ENCODE peak calls at places on chromosomes 4 and X, in four cellular contexts. Y, I, Z and D are unnamed samples.
A peak's percentile ranks its signal among the peaks of the same experiment; 100 is the strongest.

GRCh38 chr4:53193111-53193510 is 172.8 kb downstream of the SCFD2 start:
- DNase-seq in Y (no peak), I (no peak), Z (peak; percentile 37), D (peak; percentile 36)

GRCh38 chrX:9456250-9457074 is 8.4 kb upstream of the TBL1X start:
- DNase-seq in Y (no peak), I (no peak), Z (peak; percentile 15), D (no peak)

GRCh38 chr4:13912436-13912835 is 284.9 kb upstream of the BOD1L1 start:
- DNase-seq in Y (no peak), I (no peak), Z (no peak), D (peak; percentile 23)

GRCh38 chrX:8748855-8749254 is 16.9 kb upstream of the ANOS1 start:
- DNase-seq in Y (no peak), I (no peak), Z (peak; percentile 22), D (peak; percentile 10)

GRCh38 chr4:183610033-183610432 is 49.0 kb downstream of the RWDD4 start:
- DNase-seq in Y (no peak), I (no peak), Z (no peak), D (peak; percentile 61)

GRCh38 chr4:7941111-7942018 is 1.7 kb upstream of the AFAP1 start:
- DNase-seq in Y (no peak), I (no peak), Z (no peak), D (no peak)

GRCh38 chrX:41482153-41482850 is 35.2 kb downstream of the NYX start:
- DNase-seq in Y (no peak), I (no peak), Z (peak; percentile 17), D (peak; percentile 23)

GRCh38 chrX:56805399-56805798 is 76.4 kb downstream of the NBDY start:
- DNase-seq in Y (no peak), I (no peak), Z (no peak), D (no peak)

GRCh38 chr4:138595731-138596465 is 353.7 kb upstream of the SLC7A11 start:
- DNase-seq in Y (no peak), I (no peak), Z (peak; percentile 15), D (peak; percentile 90)

GRCh38 chrX:77436271-77436670 is 10.9 kb upstream of the FGF16 start:
- DNase-seq in Y (no peak), I (no peak), Z (no peak), D (no peak)

GRCh38 chrX:50812995-50813842 is 775 bp downstream of the SHROOM4 start:
- DNase-seq in Y (no peak), I (no peak), Z (peak; percentile 59), D (peak; percentile 16)

GRCh38 chr4:27239651-27240050 is 379.0 kb downstream of the STIM2 start:
- DNase-seq in Y (no peak), I (no peak), Z (peak; percentile 35), D (peak; percentile 76)

GRCh38 chr4:159937595-159937994 is 834.7 kb downstream of the RAPGEF2 start:
- DNase-seq in Y (no peak), I (no peak), Z (no peak), D (no peak)

GRCh38 chrX:11725631-11726442 is 32.2 kb upstream of the MSL3 start:
- DNase-seq in Y (no peak), I (no peak), Z (no peak), D (no peak)

GRCh38 chrX:54427837-54428424 is 12.3 kb upstream of the TSR2 start:
- DNase-seq in Y (no peak), I (no peak), Z (no peak), D (no peak)

GRCh38 chr4:137896221-137896737 is 345.9 kb downstream of the SLC7A11 start:
- DNase-seq in Y (no peak), I (no peak), Z (peak; percentile 5), D (peak; percentile 28)

GRCh38 chrX:145190801-145191389 is 56.4 kb upstream of the SPANXN1 start:
- DNase-seq in Y (no peak), I (no peak), Z (peak; percentile 1), D (peak; percentile 8)

GRCh38 chrX:38563006-38563405 is 1.7 kb downstream of the TSPAN7 start:
- DNase-seq in Y (no peak), I (no peak), Z (no peak), D (no peak)
- H3K4me3 ChIP-seq in Y (no peak overlapping the region), I (no peak overlapping the region), Z (no peak overlapping the region), D (no peak overlapping the region)

GRCh38 chr4:99209671-99210070 is 9.4 kb downstream of the ADH6 start:
- DNase-seq in Y (no peak), I (peak; percentile 45), Z (peak; percentile 83), D (peak; percentile 91)

GRCh38 chr4:99210789-99211188 is 8.3 kb downstream of the ADH6 start:
- DNase-seq in Y (no peak), I (no peak), Z (no peak), D (no peak)

GRCh38 chr4:99207911-99208718 is 10.9 kb downstream of the ADH6 start:
- DNase-seq in Y (no peak), I (no peak), Z (peak; percentile 12), D (peak; percentile 97)

GRCh38 chr4:99207069-99207743 is 11.8 kb downstream of the ADH6 start:
- DNase-seq in Y (no peak), I (no peak), Z (no peak), D (no peak)

GRCh38 chr4:99208719-99209075 is 10.3 kb downstream of the ADH6 start:
- DNase-seq in Y (no peak), I (no peak), Z (no peak), D (no peak)
- H3K4me3 ChIP-seq in Y (no peak overlapping the region), I (no peak overlapping the region), Z (no peak overlapping the region), D (no peak overlapping the region)

DNA sequence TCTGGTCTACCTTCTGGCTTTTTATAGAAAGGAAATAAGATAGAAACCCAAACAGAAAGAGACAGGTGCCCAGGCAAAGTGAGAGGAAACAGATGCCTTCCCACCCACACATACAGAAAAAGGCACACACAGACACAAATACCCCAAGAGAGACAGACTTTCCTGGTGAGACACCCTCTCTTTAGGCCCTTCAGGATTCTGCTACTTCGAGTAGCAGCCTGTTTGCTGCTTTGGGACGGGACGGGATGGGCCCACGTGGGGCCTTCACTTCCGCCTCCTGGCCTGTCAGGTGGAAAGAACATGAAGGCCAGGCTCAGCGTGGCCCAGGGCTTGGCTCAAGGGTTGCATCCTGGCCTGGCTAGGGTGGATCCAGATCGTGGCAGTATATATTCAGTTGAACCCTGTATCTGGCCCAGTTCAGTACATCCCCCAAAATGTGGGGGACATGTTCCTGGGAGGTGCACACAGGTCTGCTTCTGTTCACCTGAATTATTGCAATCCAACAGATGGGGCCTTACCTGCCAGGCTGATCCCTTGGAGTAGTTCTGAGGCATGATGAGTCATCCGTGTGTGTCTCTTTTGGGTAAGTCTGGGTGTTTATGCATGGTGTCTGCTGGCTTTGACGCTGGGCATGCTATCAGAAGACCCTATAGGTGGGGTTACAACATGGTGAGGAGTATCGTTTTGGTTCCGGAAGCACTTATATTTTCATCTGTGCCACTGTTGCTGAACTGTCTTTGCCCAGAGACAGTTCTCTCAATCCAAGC is 2.4 kb downstream of the ZNF275 start:
- DNase-seq in Y (no peak), I (no peak), Z (no peak), D (no peak)
- H3K4me3 ChIP-seq in Y (no peak overlapping the region), I (no peak overlapping the region), Z (no peak overlapping the region), D (no peak overlapping the region)

GRCh38 chr4:121070274-121070673 is 2.1 kb downstream of the NDNF start:
- DNase-seq in Y (no peak), I (no peak), Z (no peak), D (no peak)
- H3K4me3 ChIP-seq in Y (no peak overlapping the region), I (no peak overlapping the region), Z (peak overlapping the region; percentile 69), D (no peak overlapping the region)

DNA sequence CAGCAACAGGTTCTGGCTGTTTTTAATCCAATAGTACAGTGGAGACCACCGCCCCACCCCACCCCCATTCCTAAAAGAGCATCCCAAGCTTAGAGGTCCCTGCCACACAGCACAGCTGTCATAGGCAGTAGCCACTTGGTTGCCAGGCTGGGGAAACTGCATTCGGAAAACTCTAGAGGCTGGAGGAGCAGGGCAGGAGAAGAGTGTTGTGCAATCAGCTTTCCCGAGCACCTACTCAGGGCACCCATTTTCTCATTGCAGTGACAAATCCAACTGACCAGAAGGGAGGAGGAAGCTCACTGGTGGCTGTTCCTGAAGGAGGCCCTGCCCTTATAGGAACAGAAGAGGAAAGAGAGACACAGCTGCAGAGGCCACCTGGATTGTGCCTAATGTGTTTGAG is 1.1 kb downstream of the CXCL1 start:
- DNase-seq in Y (no peak), I (no peak), Z (no peak), D (peak; percentile 37)
- H3K4me3 ChIP-seq in Y (peak overlapping the region; percentile 70), I (peak overlapping the region; percentile 21), Z (peak overlapping the region; percentile 64), D (peak overlapping the region; percentile 72)

GRCh38 chrX:20063716-20064351 is 52.9 kb downstream of the MAP7D2 start:
- DNase-seq in Y (no peak), I (no peak), Z (no peak), D (no peak)

GRCh38 chrX:20063153-20063552 is 53.6 kb downstream of the MAP7D2 start:
- DNase-seq in Y (no peak), I (no peak), Z (no peak), D (no peak)

GRCh38 chrX:20066968-20067708 is 49.6 kb downstream of the MAP7D2 start:
- DNase-seq in Y (no peak), I (peak; percentile 20), Z (peak; percentile 56), D (peak; percentile 67)

GRCh38 chrX:20071511-20072079 is 45.1 kb downstream of the MAP7D2 start:
- DNase-seq in Y (no peak), I (no peak), Z (no peak), D (no peak)

GRCh38 chrX:20067709-20068315 is 48.9 kb downstream of the MAP7D2 start:
- DNase-seq in Y (peak; percentile 76), I (peak; percentile 44), Z (peak; percentile 85), D (peak; percentile 89)
- H3K4me3 ChIP-seq in Y (no peak overlapping the region), I (no peak overlapping the region), Z (no peak overlapping the region), D (no peak overlapping the region)

DNA sequence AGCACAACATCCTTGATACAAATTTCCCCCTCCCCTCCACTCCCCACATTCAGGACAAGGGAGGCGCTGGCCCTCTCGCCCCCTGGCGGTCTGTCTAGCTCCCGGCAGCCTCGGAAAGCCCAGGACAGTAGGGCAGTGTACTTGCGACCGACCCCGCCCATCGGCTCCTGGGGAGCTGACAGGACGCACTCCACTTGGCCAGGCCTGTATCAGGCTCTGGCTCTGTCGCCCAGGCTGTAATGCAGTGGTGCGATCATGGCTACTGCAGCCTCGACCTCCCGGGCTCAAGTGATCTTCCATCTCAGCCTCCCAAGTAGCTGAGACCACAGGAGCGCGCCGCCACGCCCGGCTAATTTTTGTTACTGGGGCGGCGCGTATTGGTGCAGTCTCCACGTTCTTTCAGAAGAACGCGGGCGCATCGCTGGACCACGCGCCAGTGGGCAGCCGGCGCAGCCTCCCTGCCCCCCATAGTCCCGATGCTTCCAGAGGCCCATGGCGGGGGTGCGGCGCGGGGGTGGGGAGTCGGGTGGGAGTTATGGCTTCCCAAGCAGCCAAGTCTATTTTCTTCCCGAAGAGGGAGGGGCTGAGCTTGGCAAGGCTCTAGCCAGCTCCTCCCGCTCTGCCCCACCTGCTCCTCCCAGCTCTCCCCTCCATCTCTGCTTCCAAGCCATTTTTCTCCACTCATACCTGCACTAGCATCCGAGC is 7.8 kb upstream of the AKAP14 start:
- DNase-seq in Y (no peak), I (no peak), Z (peak; percentile 39), D (no peak)
- H3K4me3 ChIP-seq in Y (peak overlapping the region; percentile 35), I (peak overlapping the region; percentile 31), Z (peak overlapping the region; percentile 41), D (peak overlapping the region; percentile 35)

GRCh38 chrX:140712413-140713173 is 3.0 kb downstream of the LINC00632 start:
- DNase-seq in Y (peak; percentile 25), I (no peak), Z (peak; percentile 34), D (no peak)

GRCh38 chrX:140713174-140713539 is 3.6 kb downstream of the LINC00632 start:
- DNase-seq in Y (no peak), I (no peak), Z (no peak), D (no peak)

GRCh38 chrX:140710710-140711109 is 1.2 kb downstream of the LINC00632 start:
- DNase-seq in Y (no peak), I (no peak), Z (no peak), D (no peak)

GRCh38 chrX:140709421-140709846 is at the start of gene LINC00632:
- DNase-seq in Y (no peak), I (no peak), Z (no peak), D (no peak)
- H3K4me3 ChIP-seq in Y (no peak within 1 kb of the TSS), I (no peak within 1 kb of the TSS), Z (no peak within 1 kb of the TSS), D (no peak within 1 kb of the TSS)